ENCODE peak calls at places on chromosomes 6 and 20, in nine cellular contexts. L is lower lobe of right lung, F is pancreas, V is neural progenitor cell, E is fibroblast of mammary gland, O is AG09309, P is SK-N-SH, Y is heart left ventricle, S is ovary. K is an unnamed sample.

GRCh38 chr6:112939543-112939942 is 592.4 kb downstream of the RFPL4B start:
- DNase-seq in V (no peak), Y (no peak), E (no peak), O (no peak), S (no peak), L (no peak), P (peak), F (no peak), K (no peak)

GRCh38 chr20:11544029-11544678 is 373.5 kb upstream of the BTBD3 start:
- DNase-seq in O (peak), L (no peak), P (peak), V (peak), S (peak), Y (no peak), F (no peak), E (peak), K (peak)

GRCh38 chr6:158653577-158654354 is 3.9 kb downstream of the SYTL3 start:
- DNase-seq in P (no peak), Y (peak), L (peak), E (no peak), S (no peak), F (peak), O (no peak), V (no peak), K (no peak)

GRCh38 chr6:53487080-53487479 is 57.8 kb downstream of the GCLC start:
- DNase-seq in F (no peak), Y (no peak), L (no peak), V (no peak), P (no peak), S (no peak), E (peak), O (no peak), K (no peak)

GRCh38 chr20:25525857-25526256 is 59.5 kb downstream of the NINL start:
- DNase-seq in P (no peak), E (peak), F (no peak), Y (no peak), O (peak), V (no peak), S (no peak), L (no peak), K (peak)

GRCh38 chr20:47618479-47618878 is 116.8 kb downstream of the NCOA3 start:
- DNase-seq in S (no peak), P (no peak), F (no peak), Y (no peak), L (no peak), V (no peak), E (no peak), O (no peak), K (no peak)

GRCh38 chr6:143264291-143264834 is 186.1 kb downstream of the ADAT2 start:
- DNase-seq in S (peak), Y (no peak), V (no peak), E (no peak), L (no peak), O (no peak), P (peak), F (no peak), K (no peak)

GRCh38 chr6:27076116-27076515 is 171.4 kb upstream of the PRSS16 start:
- DNase-seq in P (no peak), E (no peak), O (no peak), F (no peak), Y (no peak), S (no peak), V (no peak), L (no peak), K (no peak)

GRCh38 chr20:5397418-5397817 is 80.7 kb upstream of the PROKR2 start:
- DNase-seq in O (no peak), S (no peak), F (no peak), P (no peak), Y (no peak), V (no peak), L (no peak), E (no peak), K (no peak)

GRCh38 chr6:83511901-83512681 is at the start of gene PRSS35:
- DNase-seq in V (peak), F (peak), L (peak), P (peak), S (peak), E (peak), Y (peak), O (no peak), K (no peak)

GRCh38 chr6:151443449-151443848 is 8.5 kb downstream of the RMND1 start:
- DNase-seq in Y (no peak), O (no peak), V (no peak), S (no peak), E (no peak), P (no peak), L (no peak), F (no peak), K (no peak)

GRCh38 chr6:137799950-137800568 is 67.0 kb upstream of the TNFAIP3 start:
- DNase-seq in V (peak), Y (no peak), S (peak), L (no peak), P (peak), E (peak), O (no peak), F (peak), K (peak)

GRCh38 chr6:170147832-170148708 is 142.8 kb downstream of the DLL1 start:
- DNase-seq in E (no peak), O (no peak), Y (peak), P (no peak), S (no peak), V (peak), F (no peak), L (peak), K (no peak)

GRCh38 chr6:372336-372911 is 19.1 kb upstream of the IRF4 start:
- DNase-seq in S (no peak), Y (no peak), F (no peak), V (no peak), P (no peak), E (no peak), O (no peak), L (no peak), K (no peak)

GRCh38 chr20:5933802-5934436 is 16.4 kb downstream of the TRMT6 start:
- DNase-seq in S (no peak), V (peak), O (no peak), Y (no peak), F (no peak), E (peak), P (peak), L (no peak), K (no peak)

GRCh38 chr20:15297059-15297875 is 959.9 kb upstream of the FLRT3 start:
- DNase-seq in P (no peak), F (peak), Y (no peak), L (no peak), E (no peak), O (no peak), V (no peak), S (no peak), K (no peak)

GRCh38 chr6:90895299-90896164 is 308.7 kb upstream of the MAP3K7 start:
- DNase-seq in L (no peak), P (no peak), O (no peak), V (no peak), F (no peak), E (no peak), S (no peak), Y (no peak), K (no peak)

GRCh38 chr6:37622639-37623038 is 75.0 kb downstream of the MDGA1 start:
- DNase-seq in S (no peak), V (no peak), Y (no peak), F (no peak), E (no peak), L (no peak), O (no peak), P (no peak), K (no peak)

GRCh38 chr6:31587791-31588777 is 2.0 kb downstream of the LST1 start:
- DNase-seq in L (no peak), O (no peak), Y (no peak), V (no peak), E (no peak), F (no peak), S (no peak), P (no peak), K (no peak)

GRCh38 chr6:143620461-143620860 is 57.3 kb upstream of the PHACTR2 start:
- DNase-seq in P (no peak), V (no peak), Y (no peak), S (no peak), O (no peak), F (no peak), E (peak), L (no peak), K (peak)

GRCh38 chr6:151624481-151624880 is 130.7 kb downstream of the CCDC170 start:
- DNase-seq in E (peak), F (no peak), P (no peak), S (no peak), V (no peak), Y (no peak), L (no peak), O (no peak), K (no peak)

GRCh38 chr6:33592280-33592594 is 12.2 kb upstream of the BAK1 start:
- DNase-seq in F (no peak), P (no peak), S (no peak), Y (no peak), O (no peak), V (no peak), E (no peak), L (no peak), K (no peak)

GRCh38 chr6:33593414-33593727 is 13.3 kb upstream of the BAK1 start:
- DNase-seq in V (no peak), L (no peak), F (no peak), P (no peak), O (no peak), E (no peak), Y (no peak), S (no peak), K (no peak)

GRCh38 chr6:33591633-33592032 is 11.6 kb upstream of the BAK1 start:
- DNase-seq in Y (no peak), P (no peak), F (no peak), V (no peak), O (no peak), L (no peak), E (no peak), S (no peak), K (no peak)

GRCh38 chr6:33590531-33591198 is 10.6 kb upstream of the BAK1 start:
- DNase-seq in V (no peak), L (peak), S (no peak), Y (no peak), P (no peak), O (no peak), F (no peak), E (peak), K (no peak)

GRCh38 chr6:33592595-33593413 is 12.7 kb upstream of the BAK1 start:
- DNase-seq in L (peak), V (peak), F (no peak), O (no peak), P (no peak), S (no peak), Y (no peak), E (no peak), K (no peak)
- H3K4me3 ChIP-seq in L (peak), V (peak), F (no peak), O (no peak), P (no peak), S (no peak), Y (no peak), E (no peak), K (no peak)

GRCh38 chr20:45100563-45101245 is at the start of gene KCNS1:
- DNase-seq in S (no peak), P (peak), F (peak), O (no peak), E (no peak), V (peak), Y (no peak), L (no peak), K (no peak)

GRCh38 chr20:45097485-45098095 is 3.3 kb downstream of the KCNS1 start:
- DNase-seq in L (peak), O (no peak), S (no peak), F (no peak), V (no peak), P (peak), E (peak), Y (no peak), K (no peak)

GRCh38 chr20:45096781-45097180 is 4.1 kb downstream of the KCNS1 start:
- DNase-seq in F (no peak), E (no peak), S (no peak), O (no peak), L (no peak), P (no peak), Y (no peak), V (no peak), K (no peak)

GRCh38 chr20:45095753-45096371 is 5.1 kb downstream of the KCNS1 start:
- DNase-seq in Y (peak), F (no peak), V (peak), P (peak), L (no peak), S (peak), O (no peak), E (peak), K (peak)

DNA sequence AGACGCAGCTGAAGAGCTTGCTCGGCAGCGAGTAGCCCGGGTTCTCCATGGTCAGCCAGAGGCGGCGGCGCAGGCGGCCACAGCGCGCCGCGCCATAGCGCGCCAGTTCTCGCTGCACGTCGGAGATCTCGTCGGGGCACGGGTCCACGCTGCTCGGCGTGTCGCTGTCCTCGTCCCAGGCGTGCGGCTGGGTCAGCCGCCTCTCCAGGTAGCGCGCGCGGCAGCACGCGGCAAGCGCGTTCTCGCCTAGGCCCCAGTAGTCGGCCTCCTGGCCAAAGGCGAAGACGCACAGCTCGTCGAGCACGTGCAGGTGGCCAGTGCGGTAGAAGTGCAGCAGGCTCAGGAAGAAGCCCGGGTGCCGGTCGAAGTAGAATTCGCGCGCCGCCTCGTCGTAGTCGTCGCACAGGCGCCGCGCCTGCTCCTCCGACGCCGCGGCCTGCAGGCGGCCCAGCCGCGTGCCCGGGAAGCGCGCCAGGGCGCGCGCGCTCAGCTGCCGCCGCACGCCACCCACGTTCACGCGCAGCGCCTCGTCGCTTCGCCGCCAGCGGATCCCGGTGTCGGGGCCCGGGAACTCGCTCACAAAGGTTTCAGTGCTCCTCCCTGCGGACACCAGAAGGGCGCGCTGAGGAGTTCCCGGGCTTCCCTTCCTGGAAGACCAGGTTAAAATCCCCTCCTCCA is 2.7 kb downstream of the KCNS1 start:
- DNase-seq in F (peak), E (peak), P (peak), L (no peak), O (no peak), V (peak), Y (no peak), S (no peak), K (no peak)
- TF ChIP-seq CTCF in F (no peak), E (no peak), P (no peak), L (no peak), O (no peak), V (peak), Y (no peak), S (no peak), K (peak)

GRCh38 chr6:5998236-5998635 is 8.5 kb downstream of the NRN1 start:
- DNase-seq in O (no peak), F (no peak), V (peak), P (no peak), E (peak), L (no peak), Y (no peak), S (no peak), K (no peak)

GRCh38 chr6:5999688-6000608 is 6.8 kb downstream of the NRN1 start:
- DNase-seq in Y (no peak), V (peak), L (no peak), E (no peak), F (no peak), S (no peak), O (no peak), P (no peak), K (no peak)

GRCh38 chr6:5996701-5997419 is 9.9 kb downstream of the NRN1 start:
- DNase-seq in O (no peak), F (no peak), P (peak), V (peak), S (no peak), Y (no peak), L (peak), E (peak), K (no peak)

GRCh38 chr6:5997420-5998093 is 9.2 kb downstream of the NRN1 start:
- DNase-seq in F (no peak), E (peak), V (peak), Y (peak), O (no peak), P (peak), S (no peak), L (peak), K (no peak)

GRCh38 chr6:5998741-5999687 is 7.7 kb downstream of the NRN1 start:
- DNase-seq in Y (peak), L (no peak), V (peak), O (no peak), P (peak), S (no peak), F (no peak), E (peak), K (no peak)
- H3K4me3 ChIP-seq in Y (peak), L (peak), V (peak), O (peak), P (no peak), S (no peak), F (no peak), E (peak), K (no peak)

DNA sequence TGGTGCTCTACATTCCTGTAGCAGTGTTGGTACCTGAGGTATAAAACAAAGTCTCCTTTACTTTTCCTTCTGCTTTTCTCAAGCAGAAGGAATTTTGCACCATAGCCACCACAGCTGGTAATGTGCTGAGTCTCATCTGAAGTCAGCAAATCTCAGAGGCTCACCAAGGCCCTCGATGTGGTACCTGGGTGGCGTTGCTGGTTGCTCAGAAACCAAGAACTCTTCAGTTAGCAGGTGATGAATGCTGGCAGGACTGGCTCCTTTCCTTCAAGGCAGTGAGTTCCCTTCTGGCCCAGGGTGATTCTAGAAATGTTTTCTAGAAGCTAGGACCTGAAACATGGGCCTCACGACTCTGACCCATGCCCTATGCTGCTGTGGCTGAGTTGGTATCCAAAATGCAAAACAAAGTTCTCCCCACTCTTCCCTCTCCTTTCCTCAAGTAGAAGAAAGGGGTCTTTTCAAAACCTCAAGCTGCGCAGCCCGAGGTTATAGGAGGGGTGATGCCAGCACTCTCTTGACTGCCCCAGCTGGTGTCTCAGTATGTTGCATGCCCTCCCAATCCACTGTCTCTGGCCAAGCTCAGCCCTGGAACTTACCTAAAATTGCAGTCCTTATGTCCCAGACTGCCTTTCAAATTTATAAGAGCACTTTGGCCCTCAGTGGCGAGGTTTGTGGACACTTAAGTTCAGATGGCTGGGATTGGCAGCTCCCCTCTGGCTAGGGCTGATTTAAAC is 592.3 kb downstream of the FRK start:
- DNase-seq in L (no peak), E (no peak), V (peak), Y (no peak), O (no peak), P (no peak), S (no peak), F (no peak), K (no peak)
- TF ChIP-seq CTCF in L (no peak), E (no peak), V (peak), Y (no peak), O (no peak), P (no peak), S (no peak), F (no peak), K (no peak)

K was measured in HFF-Myc.